ENCODE peak calls at places on chromosome X, in nine cellular contexts. Y is AG10803, W is AG09319, L is right atrium auricular region, R is A549, M is GM10248, T is transverse colon, A is B cell, P is astrocyte of the spinal cord. N is an unnamed sample.
A peak's percentile ranks its signal among the peaks of the same experiment; 100 is the strongest.

GRCh38 chrX:46770006-46770816 is 11.3 kb upstream of the SLC9A7 start:
- DNase-seq in Y (peak; percentile 74), W (no peak), L (no peak), R (no peak), M (no peak), T (no peak), A (no peak), P (peak; percentile 66), N (no peak)

GRCh38 chrX:72079607-72080006 is 52.1 kb downstream of the RTL5 start:
- DNase-seq in Y (no peak), W (no peak), L (peak; percentile 63), R (no peak), M (no peak), T (no peak), A (no peak), P (peak; percentile 18), N (no peak)

GRCh38 chrX:103431316-103431715 is 55.0 kb downstream of the BEX3 start:
- DNase-seq in Y (no peak), W (no peak), L (no peak), R (peak; percentile 5), M (no peak), T (no peak), A (no peak), P (no peak), N (no peak)

GRCh38 chrX:102654696-102655095 is 3.4 kb downstream of the GPRASP1 start:
- DNase-seq in Y (no peak), W (no peak), L (no peak), R (no peak), M (no peak), T (no peak), A (no peak), P (no peak), N (no peak)

GRCh38 chrX:103254921-103255455 is at the start of gene TCEAL8:
- DNase-seq in Y (peak; percentile 65), W (peak; percentile 32), L (peak; percentile 88), R (peak; percentile 72), M (peak; percentile 56), T (peak; percentile 82), A (peak; percentile 67), P (peak; percentile 57), N (peak; percentile 17)

GRCh38 chrX:56253832-56254703 is 21.9 kb downstream of the KLF8 start:
- DNase-seq in Y (no peak), W (no peak), L (no peak), R (no peak), M (no peak), T (no peak), A (no peak), P (no peak), N (no peak)

GRCh38 chrX:154013614-154014360 is 5.9 kb downstream of the IRAK1 start:
- DNase-seq in Y (no peak), W (no peak), L (no peak), R (peak; percentile 42), M (peak; percentile 67), T (no peak), A (peak; percentile 72), P (no peak), N (peak; percentile 51)

GRCh38 chrX:50081282-50081955 is 119.4 kb downstream of the AKAP4 start:
- DNase-seq in Y (peak; percentile 26), W (no peak), L (no peak), R (peak; percentile 37), M (no peak), T (peak; percentile 27), A (peak; percentile 7), P (peak; percentile 3), N (no peak)

GRCh38 chrX:137565921-137566745 is at the start of gene ZIC3:
- DNase-seq in Y (peak; percentile 0), W (no peak), L (no peak), R (no peak), M (no peak), T (peak; percentile 15), A (no peak), P (peak; percentile 80), N (no peak)

GRCh38 chrX:71636438-71637252 is 18.3 kb upstream of the CXCR3 start:
- DNase-seq in Y (no peak), W (no peak), L (no peak), R (no peak), M (no peak), T (peak; percentile 21), A (peak; percentile 26), P (no peak), N (no peak)

GRCh38 chrX:97399400-97399799 is 515.7 kb downstream of the RPA4 start:
- DNase-seq in Y (peak; percentile 29), W (peak; percentile 19), L (no peak), R (peak; percentile 80), M (peak; percentile 13), T (no peak), A (no peak), P (peak; percentile 53), N (no peak)

GRCh38 chrX:119481218-119481875 is 13.1 kb downstream of the SLC25A5 start:
- DNase-seq in Y (no peak), W (no peak), L (no peak), R (peak; percentile 23), M (no peak), T (no peak), A (no peak), P (no peak), N (no peak)

DNA sequence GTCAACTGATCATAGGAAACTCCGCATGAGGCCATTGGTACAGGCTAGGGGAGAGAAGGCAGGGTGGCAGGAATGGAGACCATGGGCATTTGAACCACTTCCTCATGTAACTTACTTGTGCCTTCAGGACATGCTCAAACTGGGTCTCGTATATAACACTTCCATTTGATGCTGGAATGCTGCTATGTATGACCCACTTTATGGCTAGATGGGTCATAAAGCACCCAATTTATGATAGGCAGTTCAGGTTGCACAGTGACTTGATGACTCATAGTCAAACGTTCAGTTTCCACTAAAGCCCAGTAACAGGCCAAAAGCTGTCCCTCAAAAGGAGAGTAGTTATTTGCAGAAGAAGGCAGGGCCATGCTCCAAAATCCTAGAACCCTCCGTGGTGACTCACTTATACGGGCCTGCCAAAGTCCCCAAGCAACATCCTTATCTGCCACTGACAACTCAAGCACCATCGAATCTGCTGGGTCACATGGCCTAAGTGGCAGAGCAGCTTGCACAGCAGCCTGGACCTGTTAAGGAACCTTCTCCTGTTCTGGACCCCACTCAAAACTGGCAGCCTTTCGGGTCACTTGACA is 236.4 kb downstream of the ZC4H2 start:
- DNase-seq in Y (no peak), W (no peak), L (no peak), R (no peak), M (no peak), T (peak; percentile 18), A (no peak), P (no peak), N (no peak)
- TF ChIP-seq CTCF in Y (no peak), W (no peak), L (no peak), R (no peak), M (no peak), T (no peak), A (no peak), P (no peak), N (no peak)

GRCh38 chrX:12811658-12812057 is 20.4 kb downstream of the PRPS2 start:
- DNase-seq in Y (no peak), W (no peak), L (no peak), R (no peak), M (no peak), T (no peak), A (no peak), P (no peak), N (no peak)

GRCh38 chrX:12819231-12819630 is 28.0 kb downstream of the PRPS2 start:
- DNase-seq in Y (peak; percentile 6), W (no peak), L (no peak), R (no peak), M (no peak), T (no peak), A (no peak), P (no peak), N (no peak)

DNA sequence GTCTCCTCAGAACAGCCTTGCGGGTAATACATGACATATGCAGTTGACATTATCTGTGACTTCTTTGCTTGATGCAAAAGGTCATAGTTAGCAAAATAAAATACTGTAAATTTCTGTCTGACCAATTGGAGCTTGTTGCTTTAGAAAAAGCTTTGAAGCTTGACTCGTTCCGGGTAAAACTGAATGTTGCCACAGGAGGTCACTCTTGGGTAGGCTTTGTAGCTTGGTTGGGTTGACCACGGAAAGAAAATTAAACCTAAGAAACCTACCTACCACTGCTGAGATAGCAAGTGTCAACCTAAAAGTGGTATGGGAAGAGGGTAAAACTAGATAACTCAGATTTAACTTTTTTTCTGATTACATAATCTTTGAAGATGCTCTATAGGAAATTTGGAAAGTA is 23.2 kb downstream of the PRPS2 start:
- DNase-seq in Y (peak; percentile 42), W (no peak), L (no peak), R (peak; percentile 59), M (peak; percentile 57), T (peak; percentile 41), A (peak; percentile 67), P (peak; percentile 41), N (no peak)
- TF ChIP-seq CTCF in Y (peak; percentile 68), W (peak; percentile 47), L (no peak), R (peak; percentile 76), M (peak; percentile 26), T (peak; percentile 35), A (peak; percentile 68), P (peak; percentile 54), N (peak; percentile 28)

GRCh38 chrX:84336646-84337045 is 148.6 kb upstream of the RPS6KA6 start:
- DNase-seq in Y (peak; percentile 56), W (no peak), L (no peak), R (no peak), M (no peak), T (no peak), A (no peak), P (no peak), N (no peak)

GRCh38 chrX:84340981-84341380 is 153.0 kb upstream of the RPS6KA6 start:
- DNase-seq in Y (peak; percentile 31), W (no peak), L (no peak), R (no peak), M (no peak), T (no peak), A (no peak), P (peak; percentile 39), N (no peak)

DNA sequence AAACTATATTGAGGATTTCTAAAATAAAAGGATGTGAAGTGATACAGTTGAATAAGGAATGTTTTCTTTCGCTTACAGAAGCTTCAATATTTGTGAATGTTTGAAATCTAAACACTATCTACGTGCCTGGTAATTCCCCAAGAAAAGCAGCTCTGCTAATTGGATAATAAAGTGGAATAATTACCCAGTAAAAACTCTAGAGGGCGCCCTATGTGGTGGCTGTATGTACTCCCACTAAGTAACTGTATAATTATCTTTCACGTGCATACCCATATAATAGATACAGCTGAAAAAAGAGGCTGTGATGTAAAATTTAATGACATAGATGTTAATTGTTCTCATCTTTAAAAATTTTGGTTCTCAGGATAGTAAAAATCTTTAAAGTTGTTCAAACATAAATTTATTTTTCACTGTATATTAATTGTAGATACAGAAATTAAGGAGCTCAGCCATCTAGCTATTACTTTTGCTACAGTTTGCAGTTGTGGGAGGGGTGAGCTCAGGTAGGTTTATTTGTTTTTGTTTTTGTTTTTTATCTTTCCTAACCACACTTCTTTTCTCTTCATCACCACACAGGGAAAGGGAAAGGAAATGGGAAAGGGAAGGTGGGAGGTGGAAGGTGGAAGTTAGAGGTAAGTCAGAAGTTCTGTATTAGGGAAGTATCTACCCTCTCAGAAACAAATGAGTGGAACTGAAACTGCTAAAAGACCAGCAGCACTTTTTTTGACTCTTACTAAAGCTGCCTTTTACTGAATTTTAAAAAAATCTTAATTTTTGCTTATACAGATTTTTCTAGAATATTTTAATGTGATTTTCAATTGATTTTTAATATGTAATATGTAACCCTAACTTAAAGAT is 151.7 kb upstream of the RPS6KA6 start:
- DNase-seq in Y (peak; percentile 22), W (no peak), L (no peak), R (peak; percentile 19), M (no peak), T (no peak), A (peak; percentile 9), P (peak; percentile 22), N (no peak)
- TF ChIP-seq CTCF in Y (peak; percentile 48), W (peak; percentile 48), L (peak; percentile 53), R (peak; percentile 29), M (no peak), T (peak; percentile 50), A (peak; percentile 42), P (peak; percentile 53), N (no peak)

GRCh38 chrX:79270401-79270800 is 96.7 kb downstream of the ITM2A start:
- DNase-seq in Y (no peak), W (no peak), L (no peak), R (peak; percentile 1), M (peak; percentile 23), T (peak; percentile 54), A (peak; percentile 75), P (no peak), N (peak; percentile 76)
- TF ChIP-seq CTCF in Y (no peak), W (no peak), L (no peak), R (no peak), M (peak; percentile 63), T (peak; percentile 8), A (peak; percentile 77), P (no peak), N (peak; percentile 69)